ENCODE peak calls at places on chromosomes 5 and 9, in nine cellular contexts. N is GM23338, E is mesenchymal stem cell, H is IMR-90, Z is astrocyte, D is A549, I is fibroblast of lung, X is OCI-LY7, L is neural progenitor cell. B is an unnamed sample.

GRCh38 chr5:15516486-15516885 is 16.5 kb downstream of the FBXL7 start:
- DNase-seq in N (no peak), E (no peak), H (no peak), Z (no peak), D (no peak), I (no peak), X (no peak), L (no peak), B (no peak)

GRCh38 chr9:124437086-124437485 is 13.2 kb upstream of the ADGRD2 start:
- DNase-seq in N (no peak), E (no peak), H (no peak), Z (no peak), D (no peak), I (no peak), X (no peak), L (no peak), B (no peak)

GRCh38 chr9:98610196-98610595 is 98.5 kb downstream of the GABBR2 start:
- DNase-seq in N (no peak), E (no peak), H (peak; percentile 77), Z (peak; percentile 78), D (no peak), I (peak; percentile 58), X (no peak), L (no peak), B (no peak)

GRCh38 chr5:55899344-55899743 is 48.2 kb downstream of the IL31RA start:
- DNase-seq in N (no peak), E (peak; percentile 34), H (peak; percentile 56), Z (peak; percentile 46), D (no peak), I (peak; percentile 39), X (no peak), L (no peak), B (peak; percentile 22)

GRCh38 chr5:68169898-68170297 is 45.7 kb upstream of the PIK3R1 start:
- DNase-seq in N (peak; percentile 42), E (peak; percentile 18), H (no peak), Z (no peak), D (no peak), I (peak; percentile 83), X (no peak), L (peak; percentile 79), B (no peak)

GRCh38 chr9:70679845-70680244 is 265.4 kb upstream of the KLF9 start:
- DNase-seq in N (no peak), E (no peak), H (peak; percentile 1), Z (no peak), D (no peak), I (peak; percentile 22), X (no peak), L (no peak), B (no peak)

GRCh38 chr5:140637722-140638473 is 1.4 kb upstream of the TMCO6 start:
- DNase-seq in N (peak; percentile 23), E (no peak), H (no peak), Z (no peak), D (no peak), I (no peak), X (no peak), L (no peak), B (no peak)

GRCh38 chr9:4299006-4299795 is 667 bp downstream of the GLIS3 start:
- DNase-seq in N (peak; percentile 72), E (peak; percentile 80), H (peak; percentile 50), Z (peak; percentile 55), D (peak; percentile 35), I (peak; percentile 64), X (no peak), L (peak; percentile 75), B (peak; percentile 67)

GRCh38 chr5:15203376-15203775 is 296.6 kb upstream of the FBXL7 start:
- DNase-seq in N (no peak), E (peak; percentile 4), H (peak; percentile 34), Z (no peak), D (no peak), I (no peak), X (no peak), L (no peak), B (no peak)

GRCh38 chr9:15357050-15357653 is 50.1 kb upstream of the TTC39B start:
- DNase-seq in N (peak; percentile 64), E (no peak), H (no peak), Z (no peak), D (no peak), I (no peak), X (peak; percentile 16), L (peak; percentile 8), B (peak; percentile 21)

GRCh38 chr5:143213231-143213850 is 190.1 kb downstream of the NR3C1 start:
- DNase-seq in N (no peak), E (peak; percentile 67), H (peak; percentile 54), Z (peak; percentile 54), D (no peak), I (peak; percentile 57), X (no peak), L (no peak), B (peak; percentile 28)

GRCh38 chr5:76788362-76788761 is 30.5 kb upstream of the F2RL1 start:
- DNase-seq in N (no peak), E (no peak), H (no peak), Z (no peak), D (no peak), I (no peak), X (no peak), L (no peak), B (peak; percentile 25)

GRCh38 chr9:108784998-108785397 is 70.8 kb downstream of the ACTL7B start:
- DNase-seq in N (no peak), E (peak; percentile 59), H (no peak), Z (peak; percentile 58), D (no peak), I (no peak), X (no peak), L (no peak), B (no peak)

GRCh38 chr5:168790691-168791230 is 211.6 kb upstream of the PANK3 start:
- DNase-seq in N (no peak), E (no peak), H (no peak), Z (no peak), D (no peak), I (no peak), X (no peak), L (peak; percentile 64), B (peak; percentile 44)

GRCh38 chr5:17882760-17883488 is 248.7 kb downstream of the TAF11L14 start:
- DNase-seq in N (peak; percentile 70), E (no peak), H (no peak), Z (peak; percentile 2), D (no peak), I (no peak), X (no peak), L (peak; percentile 44), B (peak; percentile 8)

GRCh38 chr9:89888677-89889076 is 283.9 kb downstream of the GADD45G start:
- DNase-seq in N (no peak), E (no peak), H (no peak), Z (no peak), D (no peak), I (no peak), X (no peak), L (no peak), B (no peak)

GRCh38 chr5:90518666-90519065 is 10.7 kb downstream of the LYSMD3 start:
- DNase-seq in N (no peak), E (no peak), H (peak; percentile 15), Z (peak; percentile 69), D (no peak), I (no peak), X (peak; percentile 5), L (no peak), B (no peak)

GRCh38 chr5:2299388-2300220 is 416.9 kb upstream of the IRX4 start:
- DNase-seq in N (no peak), E (no peak), H (no peak), Z (no peak), D (no peak), I (no peak), X (no peak), L (no peak), B (no peak)

GRCh38 chr5:56211298-56211865 is 21.7 kb downstream of the ANKRD55 start:
- DNase-seq in N (no peak), E (peak; percentile 80), H (peak; percentile 84), Z (peak; percentile 86), D (peak; percentile 52), I (peak; percentile 97), X (no peak), L (peak; percentile 7), B (peak; percentile 63)

GRCh38 chr5:77029376-77029885 is 773 bp upstream of the AGGF1 start:
- DNase-seq in N (no peak), E (no peak), H (no peak), Z (no peak), D (no peak), I (no peak), X (peak; percentile 45), L (no peak), B (no peak)

GRCh38 chr5:178333821-178334481 is 101.3 kb upstream of the PHYKPL start:
- DNase-seq in N (no peak), E (no peak), H (no peak), Z (no peak), D (no peak), I (no peak), X (no peak), L (no peak), B (no peak)

GRCh38 chr9:114413909-114414308 is 26.1 kb upstream of the AKNA start:
- DNase-seq in N (peak; percentile 44), E (peak; percentile 64), H (peak; percentile 88), Z (peak; percentile 71), D (no peak), I (peak; percentile 78), X (no peak), L (no peak), B (no peak)
- H3K4me2 ChIP-seq in N (no peak overlapping the region), E (no peak overlapping the region), H (peak overlapping the region; percentile 2), Z (no peak overlapping the region), D (no peak overlapping the region), I (no peak overlapping the region), X (no peak overlapping the region), L (no peak overlapping the region), B (no peak overlapping the region)

DNA sequence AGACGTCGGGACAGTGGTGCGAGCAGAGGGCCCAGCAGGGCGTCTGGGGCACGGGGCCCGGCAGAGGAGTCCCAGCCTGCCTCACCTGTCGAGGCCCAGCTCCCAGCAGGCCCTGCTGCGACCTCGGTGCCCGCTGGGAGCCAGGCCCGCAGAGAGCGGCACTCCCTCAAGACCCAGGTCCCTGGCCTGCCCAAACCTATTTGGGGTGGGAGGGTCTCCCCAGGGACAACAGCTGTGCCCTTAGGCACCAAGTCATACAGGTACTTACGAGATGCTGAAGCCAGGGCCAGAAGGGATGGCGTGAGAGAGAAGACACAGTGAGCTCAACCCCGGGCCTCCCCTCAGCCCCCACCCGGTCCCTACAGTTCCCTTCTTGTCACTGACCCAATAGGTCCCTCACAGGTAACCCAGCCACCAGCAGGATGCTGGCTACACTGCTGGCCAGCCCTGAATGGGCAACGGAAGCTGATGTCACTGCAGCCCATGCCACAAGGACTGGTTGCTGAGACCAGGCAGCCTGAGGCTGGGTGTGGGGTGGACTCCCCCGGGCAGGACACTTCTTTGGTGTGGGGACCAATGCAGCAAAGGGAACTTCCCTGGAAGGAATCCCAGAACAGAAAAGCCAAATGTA is 3.7 kb downstream of the NSMF start:
- DNase-seq in N (no peak), E (no peak), H (no peak), Z (no peak), D (no peak), I (no peak), X (no peak), L (no peak), B (no peak)
- H3K4me1 ChIP-seq in N (peaks cover 6% of the 10 kb centered on the region), E (peaks cover 59% of the 10 kb centered on the region), H (peaks cover 24% of the 10 kb centered on the region), Z (peaks cover 48% of the 10 kb centered on the region), D (peaks cover 38% of the 10 kb centered on the region), I (peaks cover 3% of the 10 kb centered on the region), X (peaks cover 31% of the 10 kb centered on the region), L (peaks cover 24% of the 10 kb centered on the region), B (peaks cover 4% of the 10 kb centered on the region)

GRCh38 chr9:68708089-68708488 is 3.0 kb downstream of the PIP5K1B start:
- DNase-seq in N (no peak), E (no peak), H (no peak), Z (no peak), D (no peak), I (no peak), X (no peak), L (no peak), B (no peak)
- H3K4me3 ChIP-seq in N (no peak overlapping the region), E (no peak overlapping the region), H (no peak overlapping the region), Z (no peak overlapping the region), D (no peak overlapping the region), I (no peak overlapping the region), X (no peak overlapping the region), L (no peak overlapping the region), B (no peak overlapping the region)

GRCh38 chr9:71743217-71743705 is 25.1 kb downstream of the CEMIP2 start:
- DNase-seq in N (no peak), E (no peak), H (peak; percentile 52), Z (peak; percentile 77), D (no peak), I (peak; percentile 91), X (no peak), L (no peak), B (no peak)
- H3K4me2 ChIP-seq in N (no peak overlapping the region), E (no peak overlapping the region), H (peak overlapping the region; percentile 54), Z (peak overlapping the region; percentile 35), D (peak overlapping the region; percentile 72), I (no peak overlapping the region), X (no peak overlapping the region), L (no peak overlapping the region), B (peak overlapping the region; percentile 57)